ENCODE peak calls at places on chromosomes 12 and 14, in eight cellular contexts. I, U, V, N, T, X, S and D are unnamed samples.
A peak's percentile ranks its signal among the peaks of the same experiment; 100 is the strongest.

GRCh38 chr14:74408870-74409269 is 17.1 kb downstream of the SYNDIG1L start:
- DNase-seq in I (no peak), U (no peak), V (no peak), N (no peak), T (no peak), X (no peak), S (no peak), D (no peak)

GRCh38 chr12:83123039-83123438 is 436.3 kb downstream of the TMTC2 start:
- DNase-seq in I (no peak), U (no peak), V (peak; percentile 22), N (no peak), T (no peak), X (no peak), S (no peak), D (no peak)

GRCh38 chr12:62278022-62278421 is 17.8 kb downstream of the USP15 start:
- DNase-seq in I (no peak), U (no peak), V (no peak), N (no peak), T (no peak), X (no peak), S (no peak), D (no peak)

GRCh38 chr12:47935196-47935595 is 28.2 kb upstream of the TMEM106C start:
- DNase-seq in I (no peak), U (no peak), V (peak; percentile 95), N (no peak), T (no peak), X (no peak), S (no peak), D (peak; percentile 61)

GRCh38 chr12:121792607-121793500 is 634 bp downstream of the RHOF start:
- DNase-seq in I (peak; percentile 52), U (peak; percentile 70), V (no peak), N (peak; percentile 83), T (peak; percentile 50), X (no peak), S (peak; percentile 69), D (no peak)

GRCh38 chr12:188910-189621 is 24.9 kb downstream of the SLC6A12 start:
- DNase-seq in I (peak; percentile 41), U (peak; percentile 83), V (peak; percentile 81), N (peak; percentile 65), T (no peak), X (no peak), S (peak; percentile 41), D (no peak)

GRCh38 chr12:26803552-26803951 is 29.4 kb downstream of the ITPR2 start:
- DNase-seq in I (no peak), U (no peak), V (peak; percentile 47), N (no peak), T (no peak), X (no peak), S (no peak), D (no peak)

GRCh38 chr12:86254399-86255107 is 1.6 kb downstream of the MGAT4C start:
- DNase-seq in I (no peak), U (no peak), V (no peak), N (no peak), T (no peak), X (no peak), S (no peak), D (no peak)

GRCh38 chr14:28461379-28461778 is 305.2 kb upstream of the FOXG1 start:
- DNase-seq in I (no peak), U (no peak), V (peak; percentile 15), N (no peak), T (no peak), X (no peak), S (no peak), D (peak; percentile 78)

GRCh38 chr12:91155990-91156389 is 26.6 kb downstream of the DCN start:
- DNase-seq in I (no peak), U (no peak), V (no peak), N (no peak), T (no peak), X (no peak), S (no peak), D (no peak)

GRCh38 chr14:90458536-90458935 is 61.7 kb downstream of the CALM1 start:
- DNase-seq in I (no peak), U (no peak), V (no peak), N (no peak), T (no peak), X (no peak), S (no peak), D (no peak)

GRCh38 chr14:70317969-70318634 is 41.4 kb downstream of the COX16 start:
- DNase-seq in I (no peak), U (no peak), V (peak; percentile 71), N (peak; percentile 13), T (no peak), X (peak; percentile 2), S (no peak), D (peak; percentile 22)

GRCh38 chr12:10190558-10191388 is 11.9 kb downstream of the TMEM52B start:
- DNase-seq in I (no peak), U (peak; percentile 77), V (peak; percentile 75), N (peak; percentile 46), T (peak; percentile 14), X (peak; percentile 16), S (peak; percentile 37), D (no peak)

GRCh38 chr14:25574949-25575348 is 525.0 kb upstream of the STXBP6 start:
- DNase-seq in I (no peak), U (no peak), V (no peak), N (no peak), T (no peak), X (no peak), S (no peak), D (no peak)

GRCh38 chr14:106024983-106025604 is 498.7 kb downstream of the TMEM121 start:
- DNase-seq in I (no peak), U (no peak), V (no peak), N (no peak), T (no peak), X (no peak), S (no peak), D (no peak)

GRCh38 chr12:122851820-122852219 is 16.6 kb downstream of the HIP1R start:
- DNase-seq in I (no peak), U (no peak), V (peak; percentile 95), N (no peak), T (no peak), X (no peak), S (no peak), D (peak; percentile 67)

GRCh38 chr12:42090899-42091298 is 53.8 kb downstream of the GXYLT1 start:
- DNase-seq in I (no peak), U (no peak), V (peak; percentile 75), N (no peak), T (no peak), X (no peak), S (no peak), D (peak; percentile 22)

GRCh38 chr12:62098131-62098530 is 162.1 kb upstream of the USP15 start:
- DNase-seq in I (no peak), U (no peak), V (no peak), N (no peak), T (no peak), X (no peak), S (no peak), D (no peak)

GRCh38 chr12:128707488-128707887 is 116.3 kb downstream of the SLC15A4 start:
- DNase-seq in I (no peak), U (no peak), V (no peak), N (no peak), T (no peak), X (no peak), S (no peak), D (no peak)

GRCh38 chr14:105859717-105860614 is 333.6 kb downstream of the TMEM121 start:
- DNase-seq in I (no peak), U (no peak), V (no peak), N (no peak), T (no peak), X (no peak), S (peak; percentile 14), D (no peak)

GRCh38 chr14:67285876-67286452 is 44.7 kb downstream of the PALS1 start:
- DNase-seq in I (no peak), U (peak; percentile 23), V (peak; percentile 56), N (no peak), T (no peak), X (no peak), S (no peak), D (no peak)

GRCh38 chr12:10849425-10849878 is at the start of gene PRR4:
- DNase-seq in I (no peak), U (no peak), V (no peak), N (no peak), T (no peak), X (no peak), S (no peak), D (no peak)

GRCh38 chr14:95157987-95158712 is 821 bp upstream of the DICER1 start:
- DNase-seq in I (peak; percentile 2), U (peak; percentile 78), V (no peak), N (peak; percentile 35), T (peak; percentile 46), X (no peak), S (no peak), D (no peak)

GRCh38 chr12:102960766-102961487 is 3.5 kb downstream of the ASCL1 start:
- DNase-seq in I (no peak), U (no peak), V (no peak), N (no peak), T (no peak), X (peak; percentile 25), S (no peak), D (no peak)

GRCh38 chr12:100229036-100229635 is 28.5 kb downstream of the ACTR6 start:
- DNase-seq in I (no peak), U (no peak), V (peak; percentile 17), N (no peak), T (no peak), X (no peak), S (no peak), D (no peak)

GRCh38 chr12:121637231-121637914 is 11.0 kb downstream of the ORAI1 start:
- DNase-seq in I (peak; percentile 40), U (peak; percentile 69), V (no peak), N (peak; percentile 65), T (no peak), X (no peak), S (peak; percentile 47), D (no peak)

GRCh38 chr12:123744836-123745235 is 17.3 kb upstream of the DNAH10 start:
- DNase-seq in I (no peak), U (no peak), V (peak; percentile 11), N (no peak), T (no peak), X (no peak), S (no peak), D (no peak)

GRCh38 chr12:103672401-103673119 is 85.5 kb downstream of the STAB2 start:
- DNase-seq in I (no peak), U (no peak), V (no peak), N (no peak), T (no peak), X (no peak), S (no peak), D (no peak)

GRCh38 chr12:67590122-67590795 is 58.3 kb upstream of the DYRK2 start:
- DNase-seq in I (no peak), U (no peak), V (no peak), N (peak; percentile 28), T (no peak), X (no peak), S (no peak), D (no peak)

GRCh38 chr14:69237142-69237541 is 22.8 kb upstream of the GALNT16 start:
- DNase-seq in I (no peak), U (no peak), V (no peak), N (no peak), T (no peak), X (no peak), S (no peak), D (no peak)

GRCh38 chr12:124774054-124774461 is 89.6 kb downstream of the SCARB1 start:
- DNase-seq in I (no peak), U (no peak), V (no peak), N (peak; percentile 39), T (no peak), X (no peak), S (no peak), D (peak; percentile 25)

GRCh38 chr12:24496755-24497154 is 452.1 kb downstream of the BCAT1 start:
- DNase-seq in I (no peak), U (no peak), V (peak; percentile 18), N (no peak), T (no peak), X (no peak), S (no peak), D (peak; percentile 39)

GRCh38 chr14:104451474-104451873 is 128.1 kb upstream of the C14orf180 start:
- DNase-seq in I (no peak), U (no peak), V (no peak), N (no peak), T (no peak), X (no peak), S (no peak), D (no peak)

GRCh38 chr12:77847665-77848431 is 17.2 kb downstream of the NAV3 start:
- DNase-seq in I (no peak), U (no peak), V (peak; percentile 83), N (no peak), T (no peak), X (no peak), S (no peak), D (peak; percentile 78)